ENCODE peak calls at places on chromosomes 11 and 22, in nine cellular contexts. M, S, J, G, H, W, I, L and Q are unnamed samples.

GRCh38 chr11:111730031-111730430 is 36.2 kb downstream of the PPP2R1B start:
- DNase-seq in M (no peak), I (no peak), H (no peak), G (no peak), L (no peak), J (no peak), W (no peak), S (no peak), Q (no peak)

GRCh38 chr11:110907629-110908028 is 195.4 kb upstream of the ARHGAP20 start:
- DNase-seq in J (peak; percentile 94), S (peak; percentile 60), G (no peak), W (no peak), H (no peak), L (peak; percentile 41), M (no peak), I (no peak), Q (peak; percentile 84)

GRCh38 chr11:56885182-56885581 is 103.5 kb upstream of the OR5AK2 start:
- DNase-seq in W (peak; percentile 49), M (no peak), I (no peak), S (no peak), G (no peak), J (no peak), L (peak; percentile 79), H (peak; percentile 41), Q (no peak)

GRCh38 chr11:108592591-108593213 is 866 bp downstream of the EXPH5 start:
- DNase-seq in L (peak; percentile 25), I (no peak), G (peak; percentile 18), J (no peak), H (peak; percentile 68), M (peak; percentile 44), W (peak; percentile 67), S (no peak), Q (no peak)

GRCh38 chr11:107711861-107712260 is at the start of gene SLN:
- DNase-seq in H (peak; percentile 15), W (no peak), S (no peak), J (no peak), L (no peak), G (no peak), I (no peak), M (no peak), Q (no peak)

GRCh38 chr22:17969732-17970131 is 54.6 kb downstream of the MICAL3 start:
- DNase-seq in G (peak; percentile 51), M (peak; percentile 60), S (peak; percentile 96), I (no peak), H (no peak), L (no peak), J (peak; percentile 97), W (no peak), Q (no peak)

GRCh38 chr11:44886765-44887164 is 63.9 kb downstream of the TP53I11 start:
- DNase-seq in J (peak; percentile 51), H (no peak), M (no peak), W (no peak), G (no peak), I (no peak), L (no peak), S (no peak), Q (no peak)

GRCh38 chr22:19786959-19787848 is 26.6 kb downstream of the TBX1 start:
- DNase-seq in I (no peak), H (no peak), S (no peak), M (no peak), G (no peak), W (no peak), J (no peak), L (no peak), Q (no peak)

GRCh38 chr22:44360686-44361381 is 48.1 kb upstream of the SHISAL1 start:
- DNase-seq in W (peak; percentile 45), M (no peak), S (no peak), J (peak; percentile 54), G (peak; percentile 56), I (no peak), H (no peak), L (peak; percentile 72), Q (peak; percentile 47)

GRCh38 chr22:23790819-23791736 is 4.3 kb downstream of the SMARCB1 start:
- DNase-seq in G (peak; percentile 69), S (no peak), W (peak; percentile 33), H (no peak), J (peak; percentile 78), M (no peak), L (no peak), I (no peak), Q (peak; percentile 94)

GRCh38 chr11:86629070-86629706 is 43.2 kb downstream of the ME3 start:
- DNase-seq in L (no peak), M (no peak), H (no peak), I (no peak), S (no peak), G (no peak), J (peak; percentile 80), W (no peak), Q (no peak)

GRCh38 chr11:13033760-13034533 is 24.8 kb downstream of the RASSF10 start:
- DNase-seq in W (no peak), L (no peak), J (no peak), S (no peak), I (no peak), H (no peak), M (no peak), G (no peak), Q (no peak)

GRCh38 chr11:67495234-67496005 is 9.7 kb downstream of the PITPNM1 start:
- DNase-seq in H (no peak), M (no peak), J (no peak), G (no peak), L (no peak), W (no peak), S (no peak), I (no peak), Q (no peak)

GRCh38 chr11:3056296-3057068 is 741 bp downstream of the CARS1 start:
- DNase-seq in G (no peak), J (no peak), W (peak; percentile 55), S (no peak), L (peak; percentile 17), I (no peak), H (peak; percentile 19), M (no peak), Q (no peak)

GRCh38 chr11:1749787-1750351 is 526 bp downstream of the IFITM10 start:
- DNase-seq in H (no peak), G (no peak), J (peak; percentile 58), M (no peak), L (no peak), I (no peak), W (no peak), S (peak; percentile 60), Q (no peak)

GRCh38 chr22:39253427-39254070 is 8.8 kb upstream of the PDGFB start:
- DNase-seq in I (peak; percentile 45), G (peak; percentile 67), L (peak; percentile 78), M (no peak), S (peak; percentile 10), W (peak; percentile 68), J (peak; percentile 84), H (no peak), Q (peak; percentile 52)

GRCh38 chr11:86476109-86476861 is 101.6 kb downstream of the CCDC81 start:
- DNase-seq in S (no peak), M (no peak), H (peak; percentile 70), L (no peak), G (peak; percentile 30), W (no peak), I (no peak), J (no peak), Q (no peak)

GRCh38 chr22:38056969-38057841 is at the start of gene PICK1:
- DNase-seq in J (peak; percentile 92), W (peak; percentile 91), L (peak; percentile 91), I (peak; percentile 48), G (peak; percentile 84), M (peak; percentile 92), H (peak; percentile 92), S (peak; percentile 52), Q (peak; percentile 54)
- TF ChIP-seq CTCF in J (no peak), W (peak; percentile 42), L (no peak), I (no peak), G (no peak), M (no peak), H (no peak), S (no peak), Q (no peak)

DNA sequence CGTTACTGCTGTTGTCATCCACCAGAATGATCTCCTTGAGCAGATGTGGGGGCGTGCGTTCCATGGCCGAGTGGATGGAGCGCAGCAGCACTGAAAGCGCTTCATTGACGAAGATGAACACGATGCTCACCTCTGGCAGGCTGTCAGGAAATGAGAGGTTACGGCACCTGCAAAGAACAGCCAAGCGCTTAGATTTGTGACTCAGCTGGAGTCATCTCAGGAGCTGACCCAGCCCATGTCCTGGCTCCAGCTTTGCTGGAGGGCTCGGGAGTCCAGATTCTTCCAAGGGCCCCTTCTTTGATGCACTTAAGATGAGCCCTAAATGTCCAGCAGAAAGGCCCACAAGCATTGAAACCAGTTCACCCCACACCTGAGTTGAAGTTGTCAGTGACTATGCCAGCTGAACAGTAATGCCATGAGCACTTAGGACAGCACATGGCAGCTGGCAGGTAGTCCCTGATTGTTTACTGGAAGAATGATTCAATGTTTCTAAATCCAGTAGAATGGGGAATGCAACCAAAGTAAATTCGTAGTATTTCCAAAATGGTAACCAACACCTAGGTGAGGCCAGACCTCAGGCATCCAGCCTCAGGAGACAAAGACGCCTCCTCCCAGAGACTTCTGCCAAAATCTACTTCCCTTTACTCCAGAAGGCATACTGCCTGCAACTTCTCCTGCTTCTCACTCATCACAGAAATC is 79.7 kb upstream of the CSNK2A3 start:
- DNase-seq in H (no peak), G (no peak), I (no peak), J (no peak), W (no peak), L (no peak), S (no peak), M (no peak), Q (no peak)
- TF ChIP-seq CTCF in H (no peak), G (no peak), I (no peak), J (no peak), W (no peak), L (no peak), S (no peak), M (no peak), Q (no peak)

GRCh38 chr11:128188346-128189115 is 398.8 kb downstream of the ETS1 start:
- DNase-seq in G (no peak), J (no peak), H (no peak), I (no peak), S (no peak), M (no peak), W (no peak), L (no peak), Q (no peak)
- TF ChIP-seq CTCF in G (no peak), J (no peak), H (no peak), I (no peak), S (no peak), M (no peak), W (no peak), L (no peak), Q (no peak)

DNA sequence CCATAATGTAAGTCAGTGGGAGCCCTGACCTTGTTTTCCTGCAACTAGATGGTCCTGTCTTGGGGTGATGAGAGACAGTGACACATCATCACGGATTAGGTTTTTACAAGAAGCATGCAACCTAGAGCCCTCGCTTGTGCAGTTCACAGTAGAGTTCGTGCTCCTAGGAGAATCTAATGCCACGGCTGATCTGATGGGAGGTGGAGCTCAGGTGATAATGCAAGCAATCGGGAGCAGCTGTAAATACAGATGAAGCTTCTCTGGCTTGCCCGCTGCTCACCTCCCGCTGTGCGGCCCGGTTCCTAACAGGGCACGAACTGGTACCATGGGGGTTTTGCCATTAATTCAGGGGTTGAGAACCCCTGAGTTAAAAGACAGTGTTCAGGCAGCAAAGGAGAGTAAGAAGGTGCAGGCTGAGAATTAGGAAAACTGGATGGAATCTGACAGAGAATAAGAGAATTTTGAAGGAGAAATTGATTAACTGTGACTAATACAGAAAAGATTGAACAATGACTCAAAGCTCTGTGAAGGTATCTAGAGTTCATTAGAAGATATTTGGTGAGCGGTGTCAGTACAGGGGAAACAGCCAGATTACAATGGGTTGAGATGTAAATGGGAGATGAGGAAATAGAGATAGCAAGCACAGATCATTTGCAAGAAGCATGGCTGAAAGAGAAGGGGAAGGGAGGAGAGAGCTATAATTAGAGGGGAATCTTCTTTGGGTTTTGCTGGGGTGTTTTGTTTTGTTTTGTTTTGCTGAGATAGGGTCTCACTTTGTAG is 21.0 kb downstream of the WEE1 start:
- DNase-seq in I (no peak), L (no peak), S (no peak), J (no peak), W (no peak), G (no peak), M (peak; percentile 27), H (no peak), Q (no peak)
- TF ChIP-seq CTCF in I (no peak), L (no peak), S (no peak), J (no peak), W (no peak), G (no peak), M (no peak), H (no peak), Q (no peak)